ENCODE peak calls at places on chromosomes 4 and X, in seven cellular contexts. One of them, this sample, is unnamed.
A peak's percentile ranks its signal among the peaks of the same experiment; 100 is the strongest.

GRCh38 chrX:151974336-151975227 is at the start of gene GABRE:
- DNase-seq in spleen: no peak
- DNase-seq in suprapubic skin: peak; percentile 74
- DNase-seq in adipocyte: peak; percentile 86
- DNase-seq in ascending aorta: no peak
- DNase-seq in Caco-2: peak; percentile 65
- DNase-seq in right lobe of liver: peak; percentile 45
- DNase-seq in this sample: no peak

GRCh38 chr4:84907145-84907544 is 59.3 kb downstream of the WDFY3 start:
- DNase-seq in suprapubic skin: no peak
- DNase-seq in ascending aorta: no peak
- DNase-seq in Caco-2: no peak
- DNase-seq in adipocyte: no peak
- DNase-seq in spleen: no peak
- DNase-seq in right lobe of liver: no peak
- DNase-seq in this sample: no peak

GRCh38 chrX:72305286-72306084 is at the start of gene CITED1:
- DNase-seq in spleen: no peak
- DNase-seq in suprapubic skin: no peak
- DNase-seq in adipocyte: peak; percentile 27
- DNase-seq in right lobe of liver: no peak
- DNase-seq in ascending aorta: no peak
- DNase-seq in Caco-2: no peak
- DNase-seq in this sample: no peak

GRCh38 chr4:140300271-140300970 is 73.0 kb upstream of the SCOC start:
- DNase-seq in spleen: no peak
- DNase-seq in suprapubic skin: no peak
- DNase-seq in ascending aorta: no peak
- DNase-seq in right lobe of liver: no peak
- DNase-seq in Caco-2: no peak
- DNase-seq in adipocyte: peak; percentile 48
- DNase-seq in this sample: no peak

GRCh38 chr4:28254003-28254402 is 1393.4 kb downstream of the STIM2 start:
- DNase-seq in right lobe of liver: peak; percentile 42
- DNase-seq in adipocyte: no peak
- DNase-seq in suprapubic skin: no peak
- DNase-seq in spleen: no peak
- DNase-seq in ascending aorta: no peak
- DNase-seq in Caco-2: peak; percentile 41
- DNase-seq in this sample: no peak

GRCh38 chr4:25913056-25913850 is 767 bp upstream of the SMIM20 start:
- DNase-seq in spleen: peak; percentile 93
- DNase-seq in adipocyte: no peak
- DNase-seq in ascending aorta: no peak
- DNase-seq in suprapubic skin: peak; percentile 72
- DNase-seq in right lobe of liver: peak; percentile 55
- DNase-seq in Caco-2: no peak
- DNase-seq in this sample: no peak

GRCh38 chrX:133054761-133055385 is 42.0 kb downstream of the USP26 start:
- DNase-seq in Caco-2: no peak
- DNase-seq in spleen: no peak
- DNase-seq in suprapubic skin: no peak
- DNase-seq in right lobe of liver: no peak
- DNase-seq in adipocyte: no peak
- DNase-seq in ascending aorta: no peak
- DNase-seq in this sample: no peak

GRCh38 chrX:65451663-65452062 is 82.9 kb downstream of the LAS1L start:
- DNase-seq in suprapubic skin: no peak
- DNase-seq in ascending aorta: no peak
- DNase-seq in Caco-2: no peak
- DNase-seq in spleen: no peak
- DNase-seq in adipocyte: peak; percentile 48
- DNase-seq in right lobe of liver: no peak
- DNase-seq in this sample: no peak

GRCh38 chr4:105710678-105711077 is 2.1 kb downstream of the GSTCD start:
- DNase-seq in right lobe of liver: no peak
- DNase-seq in spleen: no peak
- DNase-seq in ascending aorta: no peak
- DNase-seq in adipocyte: no peak
- DNase-seq in suprapubic skin: no peak
- DNase-seq in Caco-2: no peak
- DNase-seq in this sample: no peak

GRCh38 chrX:19030805-19031204 is 46.9 kb upstream of the PHKA2 start:
- DNase-seq in adipocyte: no peak
- DNase-seq in suprapubic skin: no peak
- DNase-seq in ascending aorta: no peak
- DNase-seq in right lobe of liver: no peak
- DNase-seq in Caco-2: no peak
- DNase-seq in spleen: no peak
- DNase-seq in this sample: no peak

GRCh38 chr4:10018818-10019438 is 2.4 kb downstream of the SLC2A9 start:
- DNase-seq in right lobe of liver: peak; percentile 91
- DNase-seq in ascending aorta: peak; percentile 95
- DNase-seq in suprapubic skin: peak; percentile 98
- DNase-seq in Caco-2: peak; percentile 93
- DNase-seq in adipocyte: peak; percentile 84
- DNase-seq in spleen: peak; percentile 98
- DNase-seq in this sample: peak; percentile 94

GRCh38 chrX:1597345-1598020 is 6.1 kb downstream of the AKAP17A start:
- DNase-seq in suprapubic skin: no peak
- DNase-seq in ascending aorta: no peak
- DNase-seq in adipocyte: no peak
- DNase-seq in right lobe of liver: no peak
- DNase-seq in spleen: peak; percentile 69
- DNase-seq in Caco-2: no peak
- DNase-seq in this sample: no peak

GRCh38 chrX:12966151-12966550 is 8.8 kb upstream of the TMSB4X start:
- DNase-seq in right lobe of liver: no peak
- DNase-seq in spleen: no peak
- DNase-seq in adipocyte: no peak
- DNase-seq in ascending aorta: no peak
- DNase-seq in Caco-2: no peak
- DNase-seq in suprapubic skin: no peak
- DNase-seq in this sample: no peak

GRCh38 chr4:187302456-187302855 is 578.8 kb upstream of the FAT1 start:
- DNase-seq in ascending aorta: no peak
- DNase-seq in suprapubic skin: no peak
- DNase-seq in Caco-2: no peak
- DNase-seq in spleen: no peak
- DNase-seq in adipocyte: peak; percentile 42
- DNase-seq in right lobe of liver: no peak
- DNase-seq in this sample: no peak

GRCh38 chrX:22950278-22951266 is 49.2 kb upstream of the DDX53 start:
- DNase-seq in suprapubic skin: no peak
- DNase-seq in right lobe of liver: no peak
- DNase-seq in spleen: no peak
- DNase-seq in adipocyte: peak; percentile 65
- DNase-seq in Caco-2: no peak
- DNase-seq in ascending aorta: no peak
- DNase-seq in this sample: no peak

GRCh38 chr4:84669201-84669600 is 86.3 kb downstream of the CDS1 start:
- DNase-seq in adipocyte: no peak
- DNase-seq in spleen: no peak
- DNase-seq in Caco-2: no peak
- DNase-seq in ascending aorta: no peak
- DNase-seq in suprapubic skin: no peak
- DNase-seq in right lobe of liver: no peak
- DNase-seq in this sample: no peak

GRCh38 chrX:3545901-3546300 is 167.5 kb downstream of the PRKX start:
- DNase-seq in suprapubic skin: no peak
- DNase-seq in right lobe of liver: no peak
- DNase-seq in adipocyte: no peak
- DNase-seq in ascending aorta: no peak
- DNase-seq in spleen: no peak
- DNase-seq in Caco-2: no peak
- DNase-seq in this sample: no peak

GRCh38 chrX:39930777-39931553 is 166.8 kb downstream of the BCOR start:
- DNase-seq in spleen: no peak
- DNase-seq in right lobe of liver: no peak
- DNase-seq in suprapubic skin: no peak
- DNase-seq in adipocyte: no peak
- DNase-seq in Caco-2: no peak
- DNase-seq in ascending aorta: no peak
- DNase-seq in this sample: no peak

GRCh38 chr4:144645621-144646522 is at the start of gene HHIP:
- DNase-seq in right lobe of liver: peak; percentile 47
- DNase-seq in spleen: no peak
- DNase-seq in ascending aorta: no peak
- DNase-seq in Caco-2: no peak
- DNase-seq in adipocyte: peak; percentile 85
- DNase-seq in suprapubic skin: peak; percentile 66
- DNase-seq in this sample: peak; percentile 30

GRCh38 chr4:163353054-163353453 is 9.4 kb downstream of the NPY5R start:
- DNase-seq in ascending aorta: no peak
- DNase-seq in suprapubic skin: no peak
- DNase-seq in right lobe of liver: no peak
- DNase-seq in spleen: no peak
- DNase-seq in Caco-2: no peak
- DNase-seq in adipocyte: no peak
- DNase-seq in this sample: no peak

GRCh38 chr4:103052779-103053178 is 23.8 kb downstream of the SLC9B2 start:
- DNase-seq in suprapubic skin: no peak
- DNase-seq in right lobe of liver: no peak
- DNase-seq in spleen: no peak
- DNase-seq in ascending aorta: no peak
- DNase-seq in adipocyte: no peak
- DNase-seq in Caco-2: no peak
- DNase-seq in this sample: no peak

GRCh38 chr4:110062166-110062565 is 136.2 kb downstream of the ELOVL6 start:
- DNase-seq in adipocyte: no peak
- DNase-seq in spleen: no peak
- DNase-seq in right lobe of liver: no peak
- DNase-seq in ascending aorta: no peak
- DNase-seq in Caco-2: no peak
- DNase-seq in suprapubic skin: no peak
- DNase-seq in this sample: no peak

GRCh38 chrX:38618152-38618551 is 56.8 kb downstream of the TSPAN7 start:
- DNase-seq in suprapubic skin: no peak
- DNase-seq in spleen: no peak
- DNase-seq in ascending aorta: no peak
- DNase-seq in Caco-2: no peak
- DNase-seq in adipocyte: no peak
- DNase-seq in right lobe of liver: no peak
- DNase-seq in this sample: no peak

GRCh38 chr4:148834804-148835598 is 392.8 kb upstream of the NR3C2 start:
- DNase-seq in ascending aorta: no peak
- DNase-seq in adipocyte: peak; percentile 22
- DNase-seq in suprapubic skin: no peak
- DNase-seq in Caco-2: no peak
- DNase-seq in spleen: no peak
- DNase-seq in right lobe of liver: no peak
- DNase-seq in this sample: no peak

GRCh38 chr4:42280327-42281095 is 116.8 kb upstream of the SHISA3 start:
- DNase-seq in right lobe of liver: no peak
- DNase-seq in ascending aorta: no peak
- DNase-seq in spleen: no peak
- DNase-seq in Caco-2: no peak
- DNase-seq in adipocyte: peak; percentile 19
- DNase-seq in suprapubic skin: no peak
- DNase-seq in this sample: no peak

GRCh38 chrX:99078301-99078700 is 1331.8 kb downstream of the PCDH19 start:
- DNase-seq in right lobe of liver: no peak
- DNase-seq in suprapubic skin: no peak
- DNase-seq in adipocyte: no peak
- DNase-seq in spleen: no peak
- DNase-seq in ascending aorta: no peak
- DNase-seq in Caco-2: no peak
- DNase-seq in this sample: no peak

GRCh38 chr4:60500860-60501259 is 699.3 kb upstream of the ADGRL3 start:
- DNase-seq in spleen: no peak
- DNase-seq in right lobe of liver: no peak
- DNase-seq in suprapubic skin: no peak
- DNase-seq in ascending aorta: no peak
- DNase-seq in Caco-2: no peak
- DNase-seq in adipocyte: peak; percentile 14
- DNase-seq in this sample: no peak
- H3K4me3 ChIP-seq in spleen: no peak overlapping the region
- H3K4me3 ChIP-seq in right lobe of liver: no peak overlapping the region
- H3K4me3 ChIP-seq in suprapubic skin: no peak overlapping the region
- H3K4me3 ChIP-seq in ascending aorta: no peak overlapping the region
- H3K4me3 ChIP-seq in Caco-2: no peak overlapping the region
- H3K4me3 ChIP-seq in adipocyte: no peak overlapping the region
- H3K4me3 ChIP-seq in this sample: no peak overlapping the region

GRCh38 chr4:6469898-6470501 is 2.4 kb downstream of the PPP2R2C start:
- DNase-seq in suprapubic skin: no peak
- DNase-seq in right lobe of liver: peak; percentile 26
- DNase-seq in adipocyte: no peak
- DNase-seq in ascending aorta: no peak
- DNase-seq in spleen: peak; percentile 44
- DNase-seq in Caco-2: no peak
- DNase-seq in this sample: no peak
- H3K4me3 ChIP-seq in suprapubic skin: peak overlapping the region; percentile 59
- H3K4me3 ChIP-seq in right lobe of liver: no peak overlapping the region
- H3K4me3 ChIP-seq in adipocyte: peak overlapping the region; percentile 64
- H3K4me3 ChIP-seq in ascending aorta: peak overlapping the region; percentile 59
- H3K4me3 ChIP-seq in spleen: peak overlapping the region; percentile 30
- H3K4me3 ChIP-seq in Caco-2: no peak overlapping the region
- H3K4me3 ChIP-seq in this sample: no peak overlapping the region

GRCh38 chrX:56995271-56995994 is at the start of gene SPIN3:
- DNase-seq in ascending aorta: no peak
- DNase-seq in suprapubic skin: peak; percentile 68
- DNase-seq in adipocyte: peak; percentile 78
- DNase-seq in right lobe of liver: peak; percentile 89
- DNase-seq in Caco-2: peak; percentile 95
- DNase-seq in spleen: peak; percentile 86
- DNase-seq in this sample: peak; percentile 84
- H3K4me3 ChIP-seq in ascending aorta: peak within 1 kb of the TSS; percentile 48
- H3K4me3 ChIP-seq in suprapubic skin: peak within 1 kb of the TSS; percentile 62
- H3K4me3 ChIP-seq in adipocyte: peak within 1 kb of the TSS; percentile 87
- H3K4me3 ChIP-seq in right lobe of liver: peak within 1 kb of the TSS; percentile 54
- H3K4me3 ChIP-seq in Caco-2: peak within 1 kb of the TSS; percentile 74
- H3K4me3 ChIP-seq in spleen: peak within 1 kb of the TSS; percentile 49
- H3K4me3 ChIP-seq in this sample: peak within 1 kb of the TSS; percentile 72

DNA sequence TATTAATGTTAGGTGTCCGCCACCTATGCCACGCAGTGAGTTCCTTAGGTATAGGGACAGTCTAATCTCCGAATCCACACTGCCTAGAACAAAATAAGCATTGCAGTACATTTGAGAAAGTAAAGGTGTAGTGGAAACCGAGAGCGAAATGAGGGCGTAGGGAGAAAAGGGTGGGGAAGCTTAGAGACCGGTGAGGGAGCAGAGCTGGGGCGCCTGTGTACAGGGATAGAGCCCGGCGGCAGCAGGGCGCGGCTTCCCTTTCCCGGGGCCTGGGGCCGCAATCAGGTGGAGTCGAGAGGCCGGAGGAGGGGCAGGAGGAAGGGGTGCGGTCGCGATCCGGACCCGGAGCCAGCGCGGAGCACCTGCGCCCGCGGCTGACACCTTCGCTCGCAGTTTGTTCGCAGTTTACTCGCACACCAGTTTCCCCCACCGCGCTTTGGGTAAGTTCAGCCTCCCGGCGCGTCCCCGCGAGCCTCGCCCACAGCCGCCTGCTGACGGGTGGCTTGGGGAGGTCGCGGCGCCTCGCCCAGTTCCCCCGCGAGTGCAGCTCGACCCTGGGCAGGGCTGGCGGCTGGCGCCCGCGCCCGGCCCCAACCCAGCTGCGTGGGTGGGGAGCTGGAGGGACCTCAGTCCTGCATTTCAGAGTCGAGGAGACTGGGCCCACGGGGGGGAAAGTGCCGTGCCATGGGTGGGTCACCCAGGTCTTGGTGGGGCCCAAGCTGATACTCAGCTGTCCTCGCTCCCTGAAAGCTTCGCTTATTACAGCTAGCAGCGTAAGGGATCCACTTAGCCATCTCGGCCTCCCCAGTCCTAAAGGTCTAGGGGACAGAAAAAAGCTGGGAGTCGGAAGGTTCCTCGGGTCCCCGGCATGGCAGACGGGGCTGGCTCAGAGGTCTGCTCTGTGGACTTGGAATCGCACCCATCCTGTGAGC is at the start of gene ANXA3:
- DNase-seq in Caco-2: peak; percentile 90
- DNase-seq in right lobe of liver: peak; percentile 56
- DNase-seq in adipocyte: peak; percentile 50
- DNase-seq in suprapubic skin: no peak
- DNase-seq in spleen: peak; percentile 89
- DNase-seq in ascending aorta: no peak
- DNase-seq in this sample: peak; percentile 43
- H3K4me3 ChIP-seq in Caco-2: peak within 1 kb of the TSS; percentile 74
- H3K4me3 ChIP-seq in right lobe of liver: peak within 1 kb of the TSS; percentile 22
- H3K4me3 ChIP-seq in adipocyte: peak within 1 kb of the TSS; percentile 81
- H3K4me3 ChIP-seq in suprapubic skin: peak within 1 kb of the TSS; percentile 59
- H3K4me3 ChIP-seq in spleen: peak within 1 kb of the TSS; percentile 53
- H3K4me3 ChIP-seq in ascending aorta: peak within 1 kb of the TSS; percentile 59
- H3K4me3 ChIP-seq in this sample: peak within 1 kb of the TSS; percentile 43